ENCODE peak calls at places on chromosomes 1 and 21, in nine cellular contexts. T, L, M, E, G, J, D, H and V are unnamed samples.

GRCh38 chr1:58855351-58856165 is 71.7 kb upstream of the JUN start:
- DNase-seq in T (no peak), L (no peak), M (no peak), E (no peak), G (no peak), J (peak; percentile 37), D (no peak), H (no peak), V (no peak)

GRCh38 chr1:8212443-8212920 is 105.4 kb upstream of the SLC45A1 start:
- DNase-seq in T (no peak), L (no peak), M (no peak), E (no peak), G (no peak), J (no peak), D (no peak), H (no peak), V (no peak)

GRCh38 chr1:40039245-40039756 is 1.2 kb upstream of the CAP1 start:
- DNase-seq in T (no peak), L (no peak), M (no peak), E (no peak), G (peak; percentile 88), J (no peak), D (no peak), H (peak; percentile 82), V (no peak)

GRCh38 chr1:201191723-201192477 is 1.3 kb downstream of the IGFN1 start:
- DNase-seq in T (no peak), L (no peak), M (no peak), E (no peak), G (no peak), J (peak; percentile 97), D (peak; percentile 75), H (no peak), V (no peak)

GRCh38 chr1:39639333-39640130 is at the start of gene HEYL:
- DNase-seq in T (peak; percentile 85), L (peak; percentile 92), M (peak; percentile 61), E (peak; percentile 84), G (no peak), J (peak; percentile 42), D (peak; percentile 21), H (peak; percentile 91), V (peak; percentile 42)

GRCh38 chr1:207259391-207259790 is 62.1 kb upstream of the CD55 start:
- DNase-seq in T (peak; percentile 12), L (peak; percentile 69), M (no peak), E (no peak), G (no peak), J (peak; percentile 38), D (peak; percentile 10), H (no peak), V (no peak)

GRCh38 chr1:6249732-6250689 is 6.0 kb downstream of the HES3 start:
- DNase-seq in T (no peak), L (peak; percentile 71), M (no peak), E (no peak), G (no peak), J (no peak), D (no peak), H (no peak), V (no peak)

GRCh38 chr1:32501865-32502264 is 37.0 kb downstream of the ZBTB8B start:
- DNase-seq in T (no peak), L (no peak), M (no peak), E (no peak), G (no peak), J (no peak), D (no peak), H (peak; percentile 68), V (peak; percentile 56)

GRCh38 chr1:159896086-159896930 is 3.7 kb downstream of the CFAP45 start:
- DNase-seq in T (no peak), L (no peak), M (no peak), E (no peak), G (no peak), J (no peak), D (peak; percentile 49), H (no peak), V (no peak)

GRCh38 chr21:19048088-19048672 is 644.6 kb upstream of the TMPRSS15 start:
- DNase-seq in T (no peak), L (no peak), M (no peak), E (no peak), G (no peak), J (no peak), D (no peak), H (no peak), V (no peak)

GRCh38 chr1:231206856-231207255 is 34.2 kb upstream of the GNPAT start:
- DNase-seq in T (no peak), L (peak; percentile 28), M (no peak), E (no peak), G (no peak), J (peak; percentile 34), D (no peak), H (no peak), V (no peak)

GRCh38 chr1:59499273-59499955 is 202.5 kb downstream of the FGGY start:
- DNase-seq in T (no peak), L (no peak), M (no peak), E (no peak), G (no peak), J (no peak), D (no peak), H (no peak), V (no peak)

GRCh38 chr21:36113647-36114428 is 21.0 kb upstream of the CBR3 start:
- DNase-seq in T (peak; percentile 85), L (no peak), M (no peak), E (peak; percentile 90), G (no peak), J (no peak), D (no peak), H (no peak), V (no peak)

GRCh38 chr1:166999090-166999489 is 10.0 kb downstream of the MAEL start:
- DNase-seq in T (no peak), L (no peak), M (no peak), E (no peak), G (no peak), J (peak; percentile 58), D (no peak), H (no peak), V (no peak)

GRCh38 chr1:108856994-108857393 is at the start of gene AKNAD1:
- DNase-seq in T (no peak), L (no peak), M (no peak), E (no peak), G (no peak), J (no peak), D (no peak), H (no peak), V (no peak)

GRCh38 chr1:92749024-92749634 is 35.8 kb downstream of the EVI5 start:
- DNase-seq in T (peak; percentile 41), L (peak; percentile 82), M (peak; percentile 48), E (no peak), G (peak; percentile 81), J (peak; percentile 49), D (peak; percentile 83), H (no peak), V (no peak)

GRCh38 chr1:203860396-203860951 is 925 bp upstream of the SNRPE start:
- DNase-seq in T (peak; percentile 62), L (peak; percentile 46), M (peak; percentile 74), E (no peak), G (no peak), J (no peak), D (peak; percentile 25), H (no peak), V (peak; percentile 58)

GRCh38 chr1:2279210-2279639 is 51.1 kb downstream of the SKI start:
- DNase-seq in T (no peak), L (peak; percentile 99), M (no peak), E (peak; percentile 76), G (no peak), J (peak; percentile 72), D (peak; percentile 93), H (no peak), V (peak; percentile 67)

GRCh38 chr1:223334156-223334555 is 29.8 kb downstream of the SUSD4 start:
- DNase-seq in T (no peak), L (no peak), M (no peak), E (no peak), G (no peak), J (no peak), D (no peak), H (no peak), V (no peak)

GRCh38 chr1:44557756-44558155 is 116.5 kb downstream of the TMEM53 start:
- DNase-seq in T (no peak), L (no peak), M (no peak), E (no peak), G (no peak), J (no peak), D (no peak), H (no peak), V (no peak)

GRCh38 chr1:89311757-89312156 is 39.1 kb upstream of the GBP5 start:
- DNase-seq in T (no peak), L (no peak), M (no peak), E (no peak), G (no peak), J (no peak), D (no peak), H (no peak), V (no peak)
- TF ChIP-seq CTCF in T (no peak), L (no peak), M (no peak), E (no peak), G (no peak), J (no peak), D (no peak), H (no peak), V (no peak)

GRCh38 chr1:51616903-51617708 is at the start of gene OSBPL9:
- DNase-seq in T (peak; percentile 92), L (peak; percentile 95), M (peak; percentile 95), E (peak; percentile 92), G (peak; percentile 91), J (peak; percentile 90), D (peak; percentile 94), H (peak; percentile 94), V (peak; percentile 91)
- H3K27ac ChIP-seq in T (peak within 1 kb of the TSS; percentile 89), L (peak within 1 kb of the TSS; percentile 93), M (peak within 1 kb of the TSS; percentile 29), E (peak within 1 kb of the TSS; percentile 86), G (no peak within 1 kb of the TSS), J (peak within 1 kb of the TSS; percentile 76), D (peak within 1 kb of the TSS; percentile 86), H (peak within 1 kb of the TSS; percentile 94), V (peak within 1 kb of the TSS; percentile 89)

DNA sequence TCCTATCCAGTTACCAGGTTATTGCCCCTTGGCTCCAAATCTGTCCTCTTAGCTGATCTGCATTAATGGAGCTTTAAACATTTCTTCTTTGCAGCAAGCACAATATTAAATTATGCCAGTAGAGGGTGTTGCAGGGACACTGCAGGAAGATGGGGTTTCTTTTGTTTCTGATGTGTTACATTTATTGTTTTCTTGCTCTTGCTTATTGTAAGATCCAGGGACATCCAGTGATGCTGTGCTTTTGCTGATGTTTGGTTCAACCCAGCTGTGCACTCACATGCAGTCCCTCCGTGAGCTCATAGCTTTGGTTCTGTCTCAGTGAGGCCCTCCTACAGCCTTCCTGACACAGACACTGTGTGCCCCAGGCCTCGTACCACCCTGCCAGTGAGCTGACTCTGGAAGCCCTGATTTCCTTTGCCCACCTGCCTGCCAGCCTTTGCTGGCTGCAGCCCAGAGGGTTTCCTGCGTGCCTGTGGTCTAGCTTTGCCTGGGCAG is 103.5 kb downstream of the RABGAP1L start:
- DNase-seq in T (no peak), L (peak; percentile 73), M (no peak), E (no peak), G (peak; percentile 92), J (peak; percentile 31), D (peak; percentile 77), H (no peak), V (no peak)
- H3K4me3 ChIP-seq in T (no peak overlapping the region), L (no peak overlapping the region), M (no peak overlapping the region), E (no peak overlapping the region), G (peak overlapping the region; percentile 20), J (no peak overlapping the region), D (no peak overlapping the region), H (no peak overlapping the region), V (no peak overlapping the region)

DNA sequence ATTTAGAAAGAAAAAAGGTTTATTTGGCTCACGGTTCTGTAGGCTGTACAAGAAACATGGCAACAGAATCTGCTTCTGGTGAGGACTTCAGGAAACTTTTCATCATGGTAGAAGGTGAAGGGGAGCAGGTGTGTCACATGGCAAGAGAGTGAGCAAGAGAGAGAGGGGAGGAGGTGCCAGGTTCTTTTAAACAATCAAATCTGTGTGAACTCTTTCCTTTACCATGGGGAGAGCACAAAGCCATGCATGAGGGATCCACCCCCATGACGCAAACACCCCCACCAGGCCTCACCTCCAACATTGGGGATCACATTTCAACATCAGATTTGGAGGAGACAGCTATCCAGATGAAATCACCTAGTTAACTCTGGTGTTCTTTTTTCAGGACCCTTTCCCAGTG is 103.6 kb downstream of the GALNT2 start:
- DNase-seq in T (no peak), L (peak; percentile 42), M (peak; percentile 9), E (no peak), G (no peak), J (no peak), D (no peak), H (no peak), V (no peak)
- TF ChIP-seq CTCF in T (no peak), L (no peak), M (no peak), E (no peak), G (no peak), J (no peak), D (no peak), H (no peak), V (no peak)